ENCODE peak calls at places on chromosomes 5 and 9, in nine cellular contexts. O is astrocyte, C is GM23248, F is neural progenitor cell, T is A673, A is endothelial cell of umbilical vein, V is K562, S is keratinocyte, X is PC-3. Z is an unnamed sample.

GRCh38 chr9:26748449-26749058 is 144.0 kb downstream of the CAAP1 start:
- DNase-seq in X (no peak), S (no peak), F (peak; percentile 40), O (no peak), A (no peak), V (no peak), C (no peak), T (no peak), Z (no peak)

GRCh38 chr5:32869216-32869615 is 158.1 kb downstream of the NPR3 start:
- DNase-seq in O (peak; percentile 83), V (no peak), X (peak; percentile 83), S (no peak), C (peak; percentile 78), F (no peak), T (no peak), A (no peak), Z (no peak)

GRCh38 chr5:169914766-169915165 is 65.5 kb downstream of the INSYN2B start:
- DNase-seq in O (peak; percentile 51), T (no peak), V (no peak), S (no peak), A (peak; percentile 10), C (peak; percentile 84), F (peak; percentile 64), X (no peak), Z (peak; percentile 53)

GRCh38 chr5:588406-588995 is 23.6 kb upstream of the CEP72 start:
- DNase-seq in O (no peak), X (no peak), T (no peak), F (no peak), A (no peak), C (no peak), S (no peak), V (no peak), Z (no peak)

GRCh38 chr9:71145179-71145578 is 23.8 kb upstream of the TRPM3 start:
- DNase-seq in A (peak; percentile 99), V (peak; percentile 6), F (no peak), C (no peak), O (no peak), X (no peak), S (no peak), T (peak; percentile 12), Z (peak; percentile 31)

GRCh38 chr9:123784513-123784912 is 145.4 kb downstream of the DENND1A start:
- DNase-seq in F (no peak), V (no peak), S (no peak), O (peak; percentile 70), X (no peak), A (no peak), C (peak; percentile 79), T (peak; percentile 41), Z (no peak)

GRCh38 chr9:112047538-112048066 is 127.5 kb downstream of the SUSD1 start:
- DNase-seq in C (no peak), S (no peak), X (no peak), T (no peak), V (no peak), O (no peak), F (no peak), A (no peak), Z (no peak)

GRCh38 chr5:135094339-135095051 is 60.5 kb upstream of the PITX1 start:
- DNase-seq in S (no peak), O (no peak), T (no peak), F (no peak), V (no peak), X (no peak), A (no peak), C (no peak), Z (no peak)

GRCh38 chr5:135116146-135116545 is 82.1 kb upstream of the PITX1 start:
- DNase-seq in A (no peak), X (no peak), T (no peak), F (no peak), C (no peak), O (no peak), V (no peak), S (no peak), Z (no peak)

GRCh38 chr9:116282598-116282997 is 129.0 kb downstream of the PAPPA start:
- DNase-seq in S (no peak), C (no peak), T (no peak), X (no peak), A (no peak), O (no peak), V (no peak), F (peak; percentile 60), Z (no peak)

GRCh38 chr9:79195904-79196303 is 375.9 kb upstream of the TLE4 start:
- DNase-seq in A (no peak), S (no peak), V (no peak), F (no peak), T (no peak), X (no peak), O (peak; percentile 89), C (peak; percentile 85), Z (no peak)

GRCh38 chr9:114854736-114855355 is 49.0 kb upstream of the TNFSF15 start:
- DNase-seq in X (no peak), V (no peak), S (no peak), C (no peak), O (no peak), T (no peak), A (no peak), F (no peak), Z (no peak)

GRCh38 chr5:81125959-81126358 is 107.2 kb upstream of the CKMT2 start:
- DNase-seq in F (no peak), A (no peak), X (no peak), C (no peak), T (no peak), S (no peak), V (no peak), O (no peak), Z (peak; percentile 21)

GRCh38 chr5:170136493-170136892 is 30.8 kb downstream of the FOXI1 start:
- DNase-seq in C (no peak), F (no peak), S (no peak), A (no peak), V (no peak), T (no peak), O (no peak), X (no peak), Z (no peak)

GRCh38 chr5:158855510-158855909 is 244.2 kb downstream of the EBF1 start:
- DNase-seq in A (no peak), F (no peak), S (no peak), C (no peak), V (no peak), T (no peak), O (no peak), X (peak; percentile 92), Z (no peak)

GRCh38 chr5:10567181-10567591 is 3.3 kb downstream of the ANKRD33B start:
- DNase-seq in S (no peak), A (no peak), V (no peak), X (no peak), F (no peak), T (no peak), O (peak; percentile 37), C (no peak), Z (no peak)

GRCh38 chr9:82997471-82998140 is 65.3 kb downstream of the RASEF start:
- DNase-seq in X (no peak), F (no peak), C (no peak), O (no peak), V (no peak), T (no peak), A (no peak), S (no peak), Z (no peak)

GRCh38 chr9:12740845-12741244 is 34.0 kb upstream of the LURAP1L start:
- DNase-seq in V (no peak), C (peak; percentile 72), F (no peak), T (peak; percentile 18), S (peak; percentile 42), X (no peak), O (peak; percentile 42), A (no peak), Z (no peak)

DNA sequence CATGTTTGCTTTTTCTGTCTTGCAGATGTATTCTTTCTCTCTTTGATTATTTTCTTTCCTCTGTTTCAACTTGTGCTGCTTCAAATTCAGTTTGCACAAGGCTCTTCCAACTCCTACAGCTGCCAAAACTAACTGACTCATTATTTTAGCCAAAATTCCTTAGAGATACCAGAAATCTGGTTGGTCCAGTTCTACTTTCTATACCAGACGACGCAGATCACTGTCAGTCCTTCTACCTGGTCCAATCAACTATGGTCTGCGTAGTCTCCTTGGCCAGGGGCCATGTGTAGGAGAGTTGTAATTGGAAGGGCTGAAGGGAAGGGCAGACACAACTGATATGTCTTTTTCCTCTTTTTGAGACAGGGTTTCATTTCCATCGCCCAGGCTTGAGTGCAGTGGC is 51.9 kb upstream of the JAK2 start:
- DNase-seq in F (no peak), S (peak; percentile 23), T (no peak), C (peak; percentile 49), A (no peak), O (peak; percentile 34), V (no peak), X (peak; percentile 96), Z (no peak)
- TF ChIP-seq EZH2 in F (no peak), S (no peak), T (no peak), C (no peak), A (no peak), O (no peak), V (no peak), X (no peak), Z (no peak)

GRCh38 chr5:92248518-92248917 is 865.4 kb upstream of the ARRDC3 start:
- DNase-seq in A (no peak), O (no peak), V (no peak), C (no peak), T (no peak), S (no peak), X (no peak), F (no peak), Z (no peak)
- TF ChIP-seq EZH2 in A (no peak), O (no peak), V (no peak), C (no peak), T (no peak), S (no peak), X (no peak), F (no peak), Z (no peak)

GRCh38 chr9:14314929-14315753 is 1.2 kb upstream of the NFIB start:
- DNase-seq in F (peak; percentile 60), C (peak; percentile 69), V (peak; percentile 71), A (peak; percentile 67), S (no peak), O (peak; percentile 77), X (peak; percentile 85), T (peak; percentile 90), Z (peak; percentile 89)
- TF ChIP-seq EZH2 in F (no peak), C (no peak), V (no peak), A (no peak), S (no peak), O (no peak), X (no peak), T (no peak), Z (peak; percentile 18)

GRCh38 chr5:171629221-171630005 is 156.2 kb upstream of the SMIM23 start:
- DNase-seq in X (peak; percentile 34), C (peak; percentile 35), F (no peak), S (no peak), T (no peak), A (no peak), O (no peak), V (no peak), Z (no peak)

GRCh38 chr5:171630047-171630669 is 155.5 kb upstream of the SMIM23 start:
- DNase-seq in C (peak; percentile 72), F (peak; percentile 87), X (peak; percentile 68), S (no peak), V (peak; percentile 34), T (peak; percentile 64), A (peak; percentile 61), O (peak; percentile 39), Z (peak; percentile 81)

GRCh38 chr5:171630670-171631065 is 154.9 kb upstream of the SMIM23 start:
- DNase-seq in X (no peak), O (no peak), S (no peak), V (no peak), A (no peak), C (no peak), T (no peak), F (no peak), Z (no peak)

GRCh38 chr5:171627936-171628335 is 157.7 kb upstream of the SMIM23 start:
- DNase-seq in T (no peak), X (no peak), V (no peak), O (no peak), A (no peak), C (peak; percentile 15), S (no peak), F (no peak), Z (no peak)

GRCh38 chr5:171628344-171628743 is 157.3 kb upstream of the SMIM23 start:
- DNase-seq in T (no peak), A (no peak), F (no peak), X (no peak), S (no peak), O (no peak), C (peak; percentile 38), V (no peak), Z (no peak)
- TF ChIP-seq EZH2 in T (no peak), A (no peak), F (no peak), X (no peak), S (no peak), O (no peak), C (no peak), V (no peak), Z (no peak)

Z was measured in hepatocyte.